ENCODE peak calls at places on chromosomes 13 and 19, in four cellular contexts. One of them, this sample, is unnamed.

GRCh38 chr19:58332697-58333096 is 5.9 kb downstream of the ZSCAN22 start:
- DNase-seq in activated gamma-delta T cell treated with Interleukin-2 at 50 U/mL for 16 hours: no peak
- DNase-seq in activated T-cell treated with anti-CD3 and anti-CD28 coated beads, Interleukin-2, amount 50 U/mL, for 1 hour: no peak
- DNase-seq in activated CD4-positive, alpha-beta T cell treated with anti-CD3 and anti-CD28 coated beads, Interleukin-2, amount 50 U/mL, for 24 hours: no peak
- DNase-seq in this sample: no peak

GRCh38 chr19:5138606-5139594 is 170.0 kb downstream of the KDM4B start:
- DNase-seq in activated gamma-delta T cell treated with Interleukin-2 at 50 U/mL for 16 hours: peak; percentile 81
- DNase-seq in activated T-cell treated with anti-CD3 and anti-CD28 coated beads, Interleukin-2, amount 50 U/mL, for 1 hour: peak; percentile 70
- DNase-seq in activated CD4-positive, alpha-beta T cell treated with anti-CD3 and anti-CD28 coated beads, Interleukin-2, amount 50 U/mL, for 24 hours: peak; percentile 65
- DNase-seq in this sample: peak; percentile 83

GRCh38 chr19:1172353-1173159 is 1.5 kb downstream of the SBNO2 start:
- DNase-seq in activated gamma-delta T cell treated with Interleukin-2 at 50 U/mL for 16 hours: no peak
- DNase-seq in activated T-cell treated with anti-CD3 and anti-CD28 coated beads, Interleukin-2, amount 50 U/mL, for 1 hour: peak; percentile 21
- DNase-seq in activated CD4-positive, alpha-beta T cell treated with anti-CD3 and anti-CD28 coated beads, Interleukin-2, amount 50 U/mL, for 24 hours: no peak
- DNase-seq in this sample: no peak

GRCh38 chr19:33660426-33661160 is 38.8 kb downstream of the CHST8 start:
- DNase-seq in activated gamma-delta T cell treated with Interleukin-2 at 50 U/mL for 16 hours: no peak
- DNase-seq in activated T-cell treated with anti-CD3 and anti-CD28 coated beads, Interleukin-2, amount 50 U/mL, for 1 hour: no peak
- DNase-seq in activated CD4-positive, alpha-beta T cell treated with anti-CD3 and anti-CD28 coated beads, Interleukin-2, amount 50 U/mL, for 24 hours: no peak
- DNase-seq in this sample: no peak

GRCh38 chr19:6076675-6077463 is 33.4 kb downstream of the RFX2 start:
- DNase-seq in activated gamma-delta T cell treated with Interleukin-2 at 50 U/mL for 16 hours: no peak
- DNase-seq in activated T-cell treated with anti-CD3 and anti-CD28 coated beads, Interleukin-2, amount 50 U/mL, for 1 hour: no peak
- DNase-seq in activated CD4-positive, alpha-beta T cell treated with anti-CD3 and anti-CD28 coated beads, Interleukin-2, amount 50 U/mL, for 24 hours: no peak
- DNase-seq in this sample: no peak

GRCh38 chr19:30077851-30078355 is 135.9 kb downstream of the URI1 start:
- DNase-seq in activated gamma-delta T cell treated with Interleukin-2 at 50 U/mL for 16 hours: no peak
- DNase-seq in activated T-cell treated with anti-CD3 and anti-CD28 coated beads, Interleukin-2, amount 50 U/mL, for 1 hour: peak; percentile 8
- DNase-seq in activated CD4-positive, alpha-beta T cell treated with anti-CD3 and anti-CD28 coated beads, Interleukin-2, amount 50 U/mL, for 24 hours: no peak
- DNase-seq in this sample: no peak

GRCh38 chr19:45215391-45216191 is 29.6 kb downstream of the EXOC3L2 start:
- DNase-seq in activated gamma-delta T cell treated with Interleukin-2 at 50 U/mL for 16 hours: no peak
- DNase-seq in activated T-cell treated with anti-CD3 and anti-CD28 coated beads, Interleukin-2, amount 50 U/mL, for 1 hour: no peak
- DNase-seq in activated CD4-positive, alpha-beta T cell treated with anti-CD3 and anti-CD28 coated beads, Interleukin-2, amount 50 U/mL, for 24 hours: no peak
- DNase-seq in this sample: no peak

GRCh38 chr19:18191640-18192062 is 1.4 kb upstream of the MPV17L2 start:
- DNase-seq in activated gamma-delta T cell treated with Interleukin-2 at 50 U/mL for 16 hours: no peak
- DNase-seq in activated T-cell treated with anti-CD3 and anti-CD28 coated beads, Interleukin-2, amount 50 U/mL, for 1 hour: no peak
- DNase-seq in activated CD4-positive, alpha-beta T cell treated with anti-CD3 and anti-CD28 coated beads, Interleukin-2, amount 50 U/mL, for 24 hours: no peak
- DNase-seq in this sample: no peak

GRCh38 chr13:68056816-68057710 is 826.9 kb upstream of the PCDH9 start:
- DNase-seq in activated gamma-delta T cell treated with Interleukin-2 at 50 U/mL for 16 hours: no peak
- DNase-seq in activated T-cell treated with anti-CD3 and anti-CD28 coated beads, Interleukin-2, amount 50 U/mL, for 1 hour: no peak
- DNase-seq in activated CD4-positive, alpha-beta T cell treated with anti-CD3 and anti-CD28 coated beads, Interleukin-2, amount 50 U/mL, for 24 hours: no peak
- DNase-seq in this sample: no peak

GRCh38 chr19:39858541-39858940 is 12.4 kb upstream of the FBL start:
- DNase-seq in activated gamma-delta T cell treated with Interleukin-2 at 50 U/mL for 16 hours: no peak
- DNase-seq in activated T-cell treated with anti-CD3 and anti-CD28 coated beads, Interleukin-2, amount 50 U/mL, for 1 hour: no peak
- DNase-seq in activated CD4-positive, alpha-beta T cell treated with anti-CD3 and anti-CD28 coated beads, Interleukin-2, amount 50 U/mL, for 24 hours: no peak
- DNase-seq in this sample: no peak

GRCh38 chr19:16899566-16900075 is 10.8 kb downstream of the F2RL3 start:
- DNase-seq in activated gamma-delta T cell treated with Interleukin-2 at 50 U/mL for 16 hours: no peak
- DNase-seq in activated T-cell treated with anti-CD3 and anti-CD28 coated beads, Interleukin-2, amount 50 U/mL, for 1 hour: no peak
- DNase-seq in activated CD4-positive, alpha-beta T cell treated with anti-CD3 and anti-CD28 coated beads, Interleukin-2, amount 50 U/mL, for 24 hours: no peak
- DNase-seq in this sample: no peak

GRCh38 chr13:112968910-112969691 is at the start of gene MCF2L:
- DNase-seq in activated gamma-delta T cell treated with Interleukin-2 at 50 U/mL for 16 hours: peak; percentile 57
- DNase-seq in activated T-cell treated with anti-CD3 and anti-CD28 coated beads, Interleukin-2, amount 50 U/mL, for 1 hour: peak; percentile 76
- DNase-seq in activated CD4-positive, alpha-beta T cell treated with anti-CD3 and anti-CD28 coated beads, Interleukin-2, amount 50 U/mL, for 24 hours: peak; percentile 11
- DNase-seq in this sample: no peak

GRCh38 chr13:90270231-90270630 is 1077.3 kb upstream of the MIR17HG start:
- DNase-seq in activated gamma-delta T cell treated with Interleukin-2 at 50 U/mL for 16 hours: no peak
- DNase-seq in activated T-cell treated with anti-CD3 and anti-CD28 coated beads, Interleukin-2, amount 50 U/mL, for 1 hour: no peak
- DNase-seq in activated CD4-positive, alpha-beta T cell treated with anti-CD3 and anti-CD28 coated beads, Interleukin-2, amount 50 U/mL, for 24 hours: no peak
- DNase-seq in this sample: no peak

GRCh38 chr19:4089400-4089908 is 22.8 kb upstream of the ZBTB7A start:
- DNase-seq in activated gamma-delta T cell treated with Interleukin-2 at 50 U/mL for 16 hours: peak; percentile 56
- DNase-seq in activated T-cell treated with anti-CD3 and anti-CD28 coated beads, Interleukin-2, amount 50 U/mL, for 1 hour: peak; percentile 55
- DNase-seq in activated CD4-positive, alpha-beta T cell treated with anti-CD3 and anti-CD28 coated beads, Interleukin-2, amount 50 U/mL, for 24 hours: no peak
- DNase-seq in this sample: peak; percentile 84

GRCh38 chr13:44573071-44573470 is 3.1 kb downstream of the TSC22D1 start:
- DNase-seq in activated gamma-delta T cell treated with Interleukin-2 at 50 U/mL for 16 hours: no peak
- DNase-seq in activated T-cell treated with anti-CD3 and anti-CD28 coated beads, Interleukin-2, amount 50 U/mL, for 1 hour: no peak
- DNase-seq in activated CD4-positive, alpha-beta T cell treated with anti-CD3 and anti-CD28 coated beads, Interleukin-2, amount 50 U/mL, for 24 hours: no peak
- DNase-seq in this sample: no peak

GRCh38 chr13:99031725-99032298 is 53.9 kb upstream of the DOCK9 start:
- DNase-seq in activated gamma-delta T cell treated with Interleukin-2 at 50 U/mL for 16 hours: no peak
- DNase-seq in activated T-cell treated with anti-CD3 and anti-CD28 coated beads, Interleukin-2, amount 50 U/mL, for 1 hour: no peak
- DNase-seq in activated CD4-positive, alpha-beta T cell treated with anti-CD3 and anti-CD28 coated beads, Interleukin-2, amount 50 U/mL, for 24 hours: no peak
- DNase-seq in this sample: no peak

GRCh38 chr13:46698015-46698414 is 98.9 kb downstream of the ESD start:
- DNase-seq in activated gamma-delta T cell treated with Interleukin-2 at 50 U/mL for 16 hours: no peak
- DNase-seq in activated T-cell treated with anti-CD3 and anti-CD28 coated beads, Interleukin-2, amount 50 U/mL, for 1 hour: no peak
- DNase-seq in activated CD4-positive, alpha-beta T cell treated with anti-CD3 and anti-CD28 coated beads, Interleukin-2, amount 50 U/mL, for 24 hours: no peak
- DNase-seq in this sample: no peak

GRCh38 chr13:45847554-45848224 is 3.9 kb downstream of the SIAH3 start:
- DNase-seq in activated gamma-delta T cell treated with Interleukin-2 at 50 U/mL for 16 hours: peak; percentile 40
- DNase-seq in activated T-cell treated with anti-CD3 and anti-CD28 coated beads, Interleukin-2, amount 50 U/mL, for 1 hour: peak; percentile 29
- DNase-seq in activated CD4-positive, alpha-beta T cell treated with anti-CD3 and anti-CD28 coated beads, Interleukin-2, amount 50 U/mL, for 24 hours: peak; percentile 2
- DNase-seq in this sample: peak; percentile 88

GRCh38 chr19:52094526-52094925 is 1.0 kb downstream of the ZNF841 start:
- DNase-seq in activated gamma-delta T cell treated with Interleukin-2 at 50 U/mL for 16 hours: no peak
- DNase-seq in activated T-cell treated with anti-CD3 and anti-CD28 coated beads, Interleukin-2, amount 50 U/mL, for 1 hour: no peak
- DNase-seq in activated CD4-positive, alpha-beta T cell treated with anti-CD3 and anti-CD28 coated beads, Interleukin-2, amount 50 U/mL, for 24 hours: no peak
- DNase-seq in this sample: no peak

GRCh38 chr19:3543150-3544053 is 4.4 kb downstream of the TEKTIP1 start:
- DNase-seq in activated gamma-delta T cell treated with Interleukin-2 at 50 U/mL for 16 hours: no peak
- DNase-seq in activated T-cell treated with anti-CD3 and anti-CD28 coated beads, Interleukin-2, amount 50 U/mL, for 1 hour: no peak
- DNase-seq in activated CD4-positive, alpha-beta T cell treated with anti-CD3 and anti-CD28 coated beads, Interleukin-2, amount 50 U/mL, for 24 hours: no peak
- DNase-seq in this sample: no peak

GRCh38 chr19:2271516-2272103 is 10.4 kb downstream of the PEAK3 start:
- DNase-seq in activated gamma-delta T cell treated with Interleukin-2 at 50 U/mL for 16 hours: peak; percentile 21
- DNase-seq in activated T-cell treated with anti-CD3 and anti-CD28 coated beads, Interleukin-2, amount 50 U/mL, for 1 hour: peak; percentile 46
- DNase-seq in activated CD4-positive, alpha-beta T cell treated with anti-CD3 and anti-CD28 coated beads, Interleukin-2, amount 50 U/mL, for 24 hours: no peak
- DNase-seq in this sample: no peak

GRCh38 chr19:34265221-34265650 is 10.9 kb downstream of the GARRE1 start:
- DNase-seq in activated gamma-delta T cell treated with Interleukin-2 at 50 U/mL for 16 hours: no peak
- DNase-seq in activated T-cell treated with anti-CD3 and anti-CD28 coated beads, Interleukin-2, amount 50 U/mL, for 1 hour: no peak
- DNase-seq in activated CD4-positive, alpha-beta T cell treated with anti-CD3 and anti-CD28 coated beads, Interleukin-2, amount 50 U/mL, for 24 hours: no peak
- DNase-seq in this sample: no peak

GRCh38 chr19:16509141-16510061 is 13.2 kb downstream of the C19orf44 start:
- DNase-seq in activated gamma-delta T cell treated with Interleukin-2 at 50 U/mL for 16 hours: no peak
- DNase-seq in activated T-cell treated with anti-CD3 and anti-CD28 coated beads, Interleukin-2, amount 50 U/mL, for 1 hour: no peak
- DNase-seq in activated CD4-positive, alpha-beta T cell treated with anti-CD3 and anti-CD28 coated beads, Interleukin-2, amount 50 U/mL, for 24 hours: no peak
- DNase-seq in this sample: no peak

GRCh38 chr19:18206018-18206417 is 2.2 kb upstream of the RAB3A start:
- DNase-seq in activated gamma-delta T cell treated with Interleukin-2 at 50 U/mL for 16 hours: no peak
- DNase-seq in activated T-cell treated with anti-CD3 and anti-CD28 coated beads, Interleukin-2, amount 50 U/mL, for 1 hour: no peak
- DNase-seq in activated CD4-positive, alpha-beta T cell treated with anti-CD3 and anti-CD28 coated beads, Interleukin-2, amount 50 U/mL, for 24 hours: no peak
- DNase-seq in this sample: no peak

GRCh38 chr13:110254751-110255553 is 52.0 kb downstream of the COL4A1 start:
- DNase-seq in activated gamma-delta T cell treated with Interleukin-2 at 50 U/mL for 16 hours: no peak
- DNase-seq in activated T-cell treated with anti-CD3 and anti-CD28 coated beads, Interleukin-2, amount 50 U/mL, for 1 hour: no peak
- DNase-seq in activated CD4-positive, alpha-beta T cell treated with anti-CD3 and anti-CD28 coated beads, Interleukin-2, amount 50 U/mL, for 24 hours: no peak
- DNase-seq in this sample: no peak

GRCh38 chr13:74442751-74443150 is 308.5 kb upstream of the KLF12 start:
- DNase-seq in activated gamma-delta T cell treated with Interleukin-2 at 50 U/mL for 16 hours: no peak
- DNase-seq in activated T-cell treated with anti-CD3 and anti-CD28 coated beads, Interleukin-2, amount 50 U/mL, for 1 hour: no peak
- DNase-seq in activated CD4-positive, alpha-beta T cell treated with anti-CD3 and anti-CD28 coated beads, Interleukin-2, amount 50 U/mL, for 24 hours: no peak
- DNase-seq in this sample: no peak

GRCh38 chr19:50962245-50962644 is 7.1 kb downstream of the KLK6 start:
- DNase-seq in activated gamma-delta T cell treated with Interleukin-2 at 50 U/mL for 16 hours: no peak
- DNase-seq in activated T-cell treated with anti-CD3 and anti-CD28 coated beads, Interleukin-2, amount 50 U/mL, for 1 hour: no peak
- DNase-seq in activated CD4-positive, alpha-beta T cell treated with anti-CD3 and anti-CD28 coated beads, Interleukin-2, amount 50 U/mL, for 24 hours: no peak
- DNase-seq in this sample: no peak

GRCh38 chr19:41447732-41448332 is 4.9 kb downstream of the ERICH4 start:
- DNase-seq in activated gamma-delta T cell treated with Interleukin-2 at 50 U/mL for 16 hours: no peak
- DNase-seq in activated T-cell treated with anti-CD3 and anti-CD28 coated beads, Interleukin-2, amount 50 U/mL, for 1 hour: no peak
- DNase-seq in activated CD4-positive, alpha-beta T cell treated with anti-CD3 and anti-CD28 coated beads, Interleukin-2, amount 50 U/mL, for 24 hours: no peak
- DNase-seq in this sample: no peak

GRCh38 chr13:68616600-68617222 is 1386.6 kb upstream of the PCDH9 start:
- DNase-seq in activated gamma-delta T cell treated with Interleukin-2 at 50 U/mL for 16 hours: no peak
- DNase-seq in activated T-cell treated with anti-CD3 and anti-CD28 coated beads, Interleukin-2, amount 50 U/mL, for 1 hour: no peak
- DNase-seq in activated CD4-positive, alpha-beta T cell treated with anti-CD3 and anti-CD28 coated beads, Interleukin-2, amount 50 U/mL, for 24 hours: no peak
- DNase-seq in this sample: no peak

GRCh38 chr19:30662211-30662861 is 290.2 kb downstream of the ZNF536 start:
- DNase-seq in activated gamma-delta T cell treated with Interleukin-2 at 50 U/mL for 16 hours: no peak
- DNase-seq in activated T-cell treated with anti-CD3 and anti-CD28 coated beads, Interleukin-2, amount 50 U/mL, for 1 hour: no peak
- DNase-seq in activated CD4-positive, alpha-beta T cell treated with anti-CD3 and anti-CD28 coated beads, Interleukin-2, amount 50 U/mL, for 24 hours: no peak
- DNase-seq in this sample: no peak

GRCh38 chr19:737591-738093 is 13.3 kb upstream of the MISP start:
- DNase-seq in activated gamma-delta T cell treated with Interleukin-2 at 50 U/mL for 16 hours: peak; percentile 53
- DNase-seq in activated T-cell treated with anti-CD3 and anti-CD28 coated beads, Interleukin-2, amount 50 U/mL, for 1 hour: peak; percentile 64
- DNase-seq in activated CD4-positive, alpha-beta T cell treated with anti-CD3 and anti-CD28 coated beads, Interleukin-2, amount 50 U/mL, for 24 hours: peak; percentile 51
- DNase-seq in this sample: peak; percentile 9

GRCh38 chr13:108176685-108177274 is 38.6 kb downstream of the LIG4 start:
- DNase-seq in activated gamma-delta T cell treated with Interleukin-2 at 50 U/mL for 16 hours: peak; percentile 48
- DNase-seq in activated T-cell treated with anti-CD3 and anti-CD28 coated beads, Interleukin-2, amount 50 U/mL, for 1 hour: peak; percentile 60
- DNase-seq in activated CD4-positive, alpha-beta T cell treated with anti-CD3 and anti-CD28 coated beads, Interleukin-2, amount 50 U/mL, for 24 hours: peak; percentile 26
- DNase-seq in this sample: no peak

GRCh38 chr19:40006273-40006691 is 9.4 kb downstream of the ZNF546 start:
- DNase-seq in activated gamma-delta T cell treated with Interleukin-2 at 50 U/mL for 16 hours: no peak
- DNase-seq in activated T-cell treated with anti-CD3 and anti-CD28 coated beads, Interleukin-2, amount 50 U/mL, for 1 hour: no peak
- DNase-seq in activated CD4-positive, alpha-beta T cell treated with anti-CD3 and anti-CD28 coated beads, Interleukin-2, amount 50 U/mL, for 24 hours: no peak
- DNase-seq in this sample: no peak

GRCh38 chr13:44398606-44399005 is 25.0 kb downstream of the SERP2 start:
- DNase-seq in activated gamma-delta T cell treated with Interleukin-2 at 50 U/mL for 16 hours: no peak
- DNase-seq in activated T-cell treated with anti-CD3 and anti-CD28 coated beads, Interleukin-2, amount 50 U/mL, for 1 hour: no peak
- DNase-seq in activated CD4-positive, alpha-beta T cell treated with anti-CD3 and anti-CD28 coated beads, Interleukin-2, amount 50 U/mL, for 24 hours: no peak
- DNase-seq in this sample: no peak

GRCh38 chr19:57099199-57099661 is 20.6 kb upstream of the USP29 start:
- DNase-seq in activated gamma-delta T cell treated with Interleukin-2 at 50 U/mL for 16 hours: peak; percentile 43
- DNase-seq in activated T-cell treated with anti-CD3 and anti-CD28 coated beads, Interleukin-2, amount 50 U/mL, for 1 hour: peak; percentile 48
- DNase-seq in activated CD4-positive, alpha-beta T cell treated with anti-CD3 and anti-CD28 coated beads, Interleukin-2, amount 50 U/mL, for 24 hours: peak; percentile 36
- DNase-seq in this sample: peak; percentile 28

GRCh38 chr19:39631626-39632025 is 24.1 kb upstream of the LGALS16 start:
- DNase-seq in activated gamma-delta T cell treated with Interleukin-2 at 50 U/mL for 16 hours: no peak
- DNase-seq in activated T-cell treated with anti-CD3 and anti-CD28 coated beads, Interleukin-2, amount 50 U/mL, for 1 hour: no peak
- DNase-seq in activated CD4-positive, alpha-beta T cell treated with anti-CD3 and anti-CD28 coated beads, Interleukin-2, amount 50 U/mL, for 24 hours: no peak
- DNase-seq in this sample: no peak

GRCh38 chr13:77874406-77874805 is 44.2 kb downstream of the EDNRB start:
- DNase-seq in activated gamma-delta T cell treated with Interleukin-2 at 50 U/mL for 16 hours: no peak
- DNase-seq in activated T-cell treated with anti-CD3 and anti-CD28 coated beads, Interleukin-2, amount 50 U/mL, for 1 hour: no peak
- DNase-seq in activated CD4-positive, alpha-beta T cell treated with anti-CD3 and anti-CD28 coated beads, Interleukin-2, amount 50 U/mL, for 24 hours: no peak
- DNase-seq in this sample: no peak

GRCh38 chr19:5893907-5894703 is 9.5 kb downstream of the NDUFA11 start:
- DNase-seq in activated gamma-delta T cell treated with Interleukin-2 at 50 U/mL for 16 hours: no peak
- DNase-seq in activated T-cell treated with anti-CD3 and anti-CD28 coated beads, Interleukin-2, amount 50 U/mL, for 1 hour: no peak
- DNase-seq in activated CD4-positive, alpha-beta T cell treated with anti-CD3 and anti-CD28 coated beads, Interleukin-2, amount 50 U/mL, for 24 hours: no peak
- DNase-seq in this sample: no peak

GRCh38 chr19:32662186-32662585 is 12.8 kb downstream of the ANKRD27 start:
- DNase-seq in activated gamma-delta T cell treated with Interleukin-2 at 50 U/mL for 16 hours: no peak
- DNase-seq in activated T-cell treated with anti-CD3 and anti-CD28 coated beads, Interleukin-2, amount 50 U/mL, for 1 hour: no peak
- DNase-seq in activated CD4-positive, alpha-beta T cell treated with anti-CD3 and anti-CD28 coated beads, Interleukin-2, amount 50 U/mL, for 24 hours: no peak
- DNase-seq in this sample: peak; percentile 3